ENCODE peak calls at places on chromosomes 5 and 9, in six cellular contexts. T, Y, V, C, K and B are unnamed samples.

GRCh38 chr9:82320566-82320965 is 332.0 kb downstream of the SPATA31D1 start:
- DNase-seq in Y (no peak), T (no peak), C (no peak), V (no peak), K (no peak), B (no peak)

GRCh38 chr9:70049236-70049635 is 5.6 kb downstream of the MAMDC2 start:
- DNase-seq in C (peak), Y (peak), V (peak), T (peak), K (peak), B (no peak)

GRCh38 chr5:141250576-141250975 is 5.4 kb downstream of the PCDHB15 start:
- DNase-seq in Y (no peak), K (no peak), C (no peak), T (no peak), V (no peak), B (no peak)

GRCh38 chr9:98430535-98430934 is 175.1 kb upstream of the TBC1D2 start:
- DNase-seq in V (no peak), K (no peak), Y (no peak), C (no peak), T (no peak), B (no peak)

GRCh38 chr5:100647461-100648230 is 112.5 kb downstream of the FAM174A start:
- DNase-seq in V (peak), Y (peak), K (no peak), T (no peak), C (peak), B (no peak)

GRCh38 chr9:111038336-111039202 is at the start of gene LPAR1:
- DNase-seq in K (peak), C (peak), T (peak), V (peak), Y (peak), B (no peak)

GRCh38 chr5:158039911-158040347 is 181.0 kb upstream of the CLINT1 start:
- DNase-seq in V (no peak), Y (no peak), C (no peak), T (no peak), K (no peak), B (no peak)

GRCh38 chr9:107760469-107761242 is 271.1 kb upstream of the KLF4 start:
- DNase-seq in K (no peak), Y (peak), V (no peak), T (no peak), C (peak), B (no peak)

GRCh38 chr9:6552033-6552737 is 93.3 kb downstream of the GLDC start:
- DNase-seq in T (no peak), K (no peak), Y (no peak), C (no peak), V (no peak), B (no peak)

GRCh38 chr5:171907731-171908343 is 98.6 kb downstream of the FBXW11 start:
- DNase-seq in Y (no peak), T (peak), C (no peak), V (peak), K (peak), B (peak)